ENCODE peak calls at places on chromosome 19, in seven cellular contexts. Q is Caco-2, R is A549, J is left ventricle myocardium inferior, P is lung, N is natural killer cell, V is fibroblast of mammary gland. S is an unnamed sample.

GRCh38 chr19:47272448-47273312 is 2.0 kb upstream of the INAFM1 start:
- DNase-seq in J (peak), N (no peak), V (peak), Q (peak), P (no peak), R (no peak), S (no peak)

GRCh38 chr19:29421186-29421525 is 104.6 kb upstream of the VSTM2B start:
- DNase-seq in J (no peak), R (no peak), Q (no peak), V (no peak), P (no peak), N (no peak), S (no peak)

GRCh38 chr19:1102407-1103106 is 1.2 kb upstream of the GPX4 start:
- DNase-seq in N (no peak), P (peak), V (peak), Q (peak), R (peak), J (no peak), S (peak)

GRCh38 chr19:27909185-27909840 is 1303.6 kb downstream of the UQCRFS1 start:
- DNase-seq in P (no peak), Q (no peak), R (no peak), N (no peak), V (no peak), J (no peak), S (no peak)

GRCh38 chr19:1068111-1069001 is 1.4 kb downstream of the ARHGAP45 start:
- DNase-seq in R (no peak), V (no peak), P (no peak), Q (no peak), J (peak), N (peak), S (peak)

GRCh38 chr19:4981681-4981958 is 12.7 kb downstream of the KDM4B start:
- DNase-seq in J (no peak), P (no peak), V (no peak), N (no peak), Q (no peak), R (no peak), S (no peak)

GRCh38 chr19:7280940-7281666 is 13.1 kb downstream of the INSR start:
- DNase-seq in Q (no peak), N (no peak), V (no peak), P (no peak), J (no peak), R (no peak), S (no peak)

GRCh38 chr19:11697284-11697855 is 41.4 kb downstream of the ZNF823 start:
- DNase-seq in N (no peak), J (no peak), R (no peak), V (no peak), Q (no peak), P (no peak), S (no peak)

GRCh38 chr19:10503002-10503789 is at the start of gene KEAP1:
- DNase-seq in J (peak), V (no peak), N (no peak), Q (peak), R (peak), P (peak), S (peak)

GRCh38 chr19:17390665-17391370 is 3.2 kb downstream of the CCDC194 start:
- DNase-seq in N (peak), P (peak), R (peak), Q (peak), J (peak), V (peak), S (peak)

GRCh38 chr19:17632577-17632976 is 55.6 kb downstream of the UNC13A start:
- DNase-seq in Q (no peak), V (no peak), N (no peak), R (no peak), J (no peak), P (no peak), S (no peak)

GRCh38 chr19:42196011-42197001 is 21.2 kb downstream of the DEDD2 start:
- DNase-seq in N (no peak), J (no peak), R (no peak), P (no peak), V (no peak), Q (no peak), S (no peak)

GRCh38 chr19:49560358-49560900 is 19.9 kb downstream of the NOSIP start:
- DNase-seq in R (no peak), V (no peak), J (peak), P (no peak), N (no peak), Q (no peak), S (no peak)

GRCh38 chr19:56712609-56713008 is 41.1 kb upstream of the ZNF835 start:
- DNase-seq in Q (no peak), R (no peak), P (no peak), V (no peak), J (no peak), N (no peak), S (no peak)

GRCh38 chr19:56707821-56708220 is 36.3 kb upstream of the ZNF835 start:
- DNase-seq in J (no peak), Q (no peak), V (no peak), R (no peak), N (no peak), P (no peak), S (no peak)

GRCh38 chr19:56705939-56706338 is 34.4 kb upstream of the ZNF835 start:
- DNase-seq in P (no peak), R (no peak), Q (no peak), N (no peak), J (no peak), V (no peak), S (no peak)

DNA sequence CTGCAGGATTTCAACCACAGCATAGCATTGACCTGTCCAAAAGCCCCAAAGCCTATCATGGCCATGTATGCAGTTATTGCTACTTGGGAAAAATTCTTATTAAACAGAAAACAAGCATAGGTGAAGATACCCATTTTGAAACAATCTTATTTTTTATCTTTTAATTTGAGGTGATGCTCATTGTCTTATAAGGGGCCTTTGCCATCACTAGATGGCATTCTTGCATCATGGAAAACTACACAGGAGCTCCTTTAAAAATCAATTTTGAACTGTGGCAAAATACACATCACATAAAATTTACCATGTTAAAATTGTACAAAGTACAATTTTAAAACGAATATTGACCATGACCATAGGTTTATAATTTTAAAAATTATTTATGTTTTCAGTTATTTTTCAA is 38.9 kb upstream of the ZNF835 start:
- DNase-seq in R (no peak), P (no peak), Q (no peak), N (no peak), J (no peak), V (no peak), S (no peak)
- TF ChIP-seq CTCF in R (no peak), P (no peak), Q (no peak), N (no peak), J (no peak), V (no peak), S (no peak)

DNA sequence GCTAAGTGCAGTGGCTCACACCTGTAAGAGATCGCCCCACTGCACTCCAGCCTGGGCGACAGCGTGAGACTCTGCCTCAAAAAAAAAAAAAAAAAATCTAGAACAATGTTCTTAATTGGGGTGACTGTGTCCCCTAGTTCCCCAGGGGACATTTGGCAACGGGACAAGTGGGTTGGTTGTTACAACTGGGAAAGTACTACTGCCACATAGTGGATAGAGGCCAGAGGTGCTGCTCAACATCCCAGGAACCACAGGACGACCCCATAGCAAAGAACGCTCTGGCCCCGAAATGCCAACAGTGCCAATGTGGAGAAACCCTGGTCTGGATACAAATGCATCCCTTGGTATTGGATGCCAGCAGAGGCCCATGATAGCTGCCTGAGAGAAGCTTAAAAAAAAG is 11.8 kb downstream of the NLRP12 start:
- DNase-seq in R (peak), J (no peak), V (no peak), N (no peak), P (no peak), Q (no peak), S (no peak)
- TF ChIP-seq CTCF in R (peak), J (no peak), V (peak), N (no peak), P (no peak), Q (peak), S (no peak)

DNA sequence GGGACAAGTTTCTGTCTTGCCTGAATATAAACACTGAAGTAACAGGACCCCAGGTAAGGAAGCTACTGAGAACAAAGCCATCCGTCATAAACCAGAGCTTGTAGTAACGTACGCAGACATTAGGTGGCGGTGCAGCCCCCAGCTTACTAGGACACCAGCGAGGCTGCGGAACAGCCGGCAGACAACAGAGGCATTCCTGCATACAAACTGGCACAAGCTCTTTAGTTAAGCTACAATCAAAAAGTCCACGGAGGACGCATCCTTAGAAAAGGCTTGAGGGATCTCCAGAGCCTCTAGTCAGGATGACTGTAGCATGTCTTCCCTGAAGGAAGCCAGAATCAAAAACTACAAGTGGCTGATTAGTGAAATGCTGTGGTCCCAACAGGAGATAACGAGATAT is 26.2 kb downstream of the ZNF160 start:
- DNase-seq in R (peak), N (peak), Q (peak), J (peak), P (no peak), V (peak), S (no peak)
- TF ChIP-seq CTCF in R (no peak), N (no peak), Q (peak), J (peak), P (peak), V (peak), S (no peak)

GRCh38 chr19:6199240-6199983 is 63.9 kb downstream of the ACSBG2 start:
- DNase-seq in J (peak), N (peak), V (peak), Q (peak), P (peak), R (peak), S (peak)
- TF ChIP-seq CTCF in J (peak), N (peak), V (peak), Q (peak), P (no peak), R (no peak), S (peak)

DNA sequence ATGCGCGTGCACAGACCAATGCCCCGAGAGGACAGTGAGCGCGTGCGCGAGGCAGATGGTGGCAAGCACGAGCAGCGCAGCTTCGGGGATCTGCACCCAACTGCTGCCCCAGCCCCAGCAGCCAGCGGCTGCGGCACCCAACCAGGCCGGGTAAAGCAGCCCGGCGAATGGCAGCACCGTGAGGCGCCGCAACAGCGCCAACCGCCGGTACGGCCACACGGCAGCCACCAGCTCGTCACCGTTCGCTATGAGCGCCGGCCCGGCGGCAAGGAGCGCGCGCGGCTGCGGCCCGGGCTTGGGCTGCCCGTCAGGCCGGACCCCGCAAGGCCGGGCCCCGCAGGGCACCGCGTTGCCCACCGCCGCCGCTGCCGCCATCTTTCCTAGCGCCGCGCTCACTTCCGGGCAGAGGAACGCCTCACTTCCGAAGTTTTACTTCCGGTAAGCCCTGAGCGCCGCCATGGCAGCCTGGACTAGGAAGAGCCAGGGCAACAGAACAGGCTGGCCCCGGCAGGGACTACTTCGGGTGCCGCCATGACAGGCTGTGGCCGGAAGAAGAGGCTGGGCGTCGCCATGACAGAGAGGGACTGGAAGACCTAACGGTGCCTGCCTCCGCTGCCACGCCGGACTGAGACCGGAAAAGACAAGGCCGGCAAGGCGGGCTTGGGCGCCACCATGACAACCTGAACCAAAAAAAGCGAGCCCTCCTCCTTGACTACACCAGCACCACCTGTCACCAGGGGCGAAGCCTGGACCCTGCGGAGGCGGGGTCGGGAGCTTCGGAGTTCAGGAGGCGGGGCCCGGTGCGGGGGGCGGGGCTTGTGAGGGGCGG is at the start of gene ATP13A1:
- DNase-seq in Q (peak), R (peak), N (peak), J (peak), P (peak), V (peak), S (peak)
- TF ChIP-seq CTCF in Q (no peak), R (peak), N (peak), J (peak), P (no peak), V (no peak), S (peak)

GRCh38 chr19:31364956-31365355 is 15.7 kb upstream of the TSHZ3 start:
- DNase-seq in P (no peak), J (no peak), Q (no peak), V (no peak), R (no peak), N (no peak), S (no peak)
- TF ChIP-seq CTCF in P (no peak), J (no peak), Q (no peak), V (no peak), R (no peak), N (no peak), S (no peak)

DNA sequence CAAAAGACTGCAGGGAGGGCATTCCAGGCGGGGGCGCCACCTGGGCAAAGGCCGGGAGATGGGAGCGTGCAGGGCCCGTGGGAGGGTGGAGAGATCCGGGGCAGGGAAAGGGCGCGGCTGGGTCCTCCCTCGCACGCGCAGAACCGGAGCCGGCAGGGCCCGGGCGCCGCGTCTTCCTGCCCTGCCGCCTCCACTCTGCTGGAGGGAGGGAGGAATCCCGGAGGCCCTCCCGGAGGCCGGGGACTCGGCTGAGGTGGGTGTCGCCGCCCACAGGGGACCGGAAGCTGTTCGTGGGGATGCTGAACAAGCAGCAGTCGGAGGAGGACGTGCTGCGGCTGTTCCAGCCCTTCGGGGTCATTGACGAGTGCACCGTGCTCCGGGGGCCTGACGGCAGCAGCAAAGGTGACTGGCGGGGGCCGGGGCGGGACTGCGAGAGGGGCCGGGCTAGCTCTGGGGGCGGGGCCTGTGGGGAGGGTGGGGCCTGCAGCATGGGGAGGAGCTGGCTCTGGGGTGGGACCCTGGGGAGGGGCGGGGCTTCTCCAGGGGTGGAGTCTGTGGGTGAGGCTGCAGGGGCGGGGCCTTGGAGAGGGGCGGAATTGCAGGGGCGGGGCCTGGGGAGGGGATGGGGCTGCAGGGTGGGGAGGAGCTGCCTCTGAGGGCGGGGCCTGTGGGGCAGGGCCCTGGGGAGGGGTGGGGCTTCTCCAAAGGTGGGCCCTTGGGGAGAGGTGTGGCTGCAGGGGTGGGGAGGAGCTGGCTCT is 51.3 kb downstream of the CELF5 start:
- DNase-seq in Q (peak), J (peak), V (peak), N (peak), P (peak), R (peak), S (peak)
- TF ChIP-seq CTCF in Q (no peak), J (peak), V (no peak), N (peak), P (peak), R (peak), S (no peak)

GRCh38 chr19:39765091-39766076 is 13.3 kb upstream of the LEUTX start:
- DNase-seq in Q (peak), V (peak), P (peak), R (peak), N (no peak), J (no peak), S (peak)

GRCh38 chr19:39754544-39754943 is 16.7 kb upstream of the CLC start:
- DNase-seq in N (no peak), R (no peak), V (no peak), P (no peak), J (no peak), Q (no peak), S (no peak)

GRCh38 chr19:39759457-39760184 is 19.0 kb upstream of the LEUTX start:
- DNase-seq in P (no peak), R (no peak), Q (no peak), J (no peak), N (no peak), V (no peak), S (peak)
- TF ChIP-seq CTCF in P (no peak), R (no peak), Q (no peak), J (no peak), N (no peak), V (no peak), S (no peak)